ENCODE peak calls at places on chromosomes 4 and X, in nine cellular contexts. C, E, K, J, X, S, Y, F and Q are unnamed samples.

GRCh38 chr4:142124874-142125273 is 488.5 kb downstream of the IL15 start:
- DNase-seq in E (no peak), K (no peak), Y (no peak), S (no peak), F (no peak), X (no peak), J (no peak), C (no peak), Q (no peak)

GRCh38 chr4:174040287-174040686 is 243.2 kb downstream of the FBXO8 start:
- DNase-seq in X (no peak), E (no peak), F (no peak), S (no peak), C (no peak), Y (no peak), J (no peak), K (no peak), Q (no peak)

GRCh38 chrX:49184294-49185061 is 1.7 kb downstream of the PRICKLE3 start:
- DNase-seq in E (peak; percentile 31), F (peak; percentile 97), K (peak; percentile 83), X (peak; percentile 92), S (no peak), C (peak; percentile 97), Y (peak; percentile 63), J (peak; percentile 89), Q (peak; percentile 91)

GRCh38 chr4:65999518-65999871 is 329.2 kb upstream of the EPHA5 start:
- DNase-seq in S (no peak), K (no peak), F (no peak), C (no peak), J (no peak), Y (no peak), X (no peak), E (peak; percentile 58), Q (no peak)

GRCh38 chr4:186760576-186760975 is 36.9 kb upstream of the FAT1 start:
- DNase-seq in Y (peak; percentile 83), X (no peak), S (no peak), C (no peak), K (peak; percentile 95), E (no peak), J (no peak), F (no peak), Q (no peak)

GRCh38 chr4:56219447-56219846 is 167.8 kb downstream of the AASDH start:
- DNase-seq in C (no peak), E (no peak), J (no peak), Y (no peak), X (no peak), S (no peak), F (no peak), K (no peak), Q (no peak)

GRCh38 chr4:93184093-93184492 is 644.5 kb upstream of the ATOH1 start:
- DNase-seq in Y (no peak), C (no peak), K (no peak), X (no peak), F (no peak), S (no peak), E (no peak), J (no peak), Q (no peak)

GRCh38 chrX:134173541-134174272 is 63.3 kb upstream of the CCDC160 start:
- DNase-seq in E (no peak), J (no peak), S (no peak), Y (no peak), X (no peak), F (no peak), C (peak; percentile 79), K (no peak), Q (peak; percentile 58)

GRCh38 chrX:101693476-101693875 is 33.8 kb upstream of the ARMCX2 start:
- DNase-seq in S (no peak), K (no peak), J (no peak), E (no peak), X (no peak), C (no peak), Y (no peak), F (no peak), Q (no peak)

GRCh38 chr4:41296995-41297394 is 40.3 kb downstream of the UCHL1 start:
- DNase-seq in C (no peak), J (no peak), Y (no peak), F (no peak), K (no peak), S (no peak), X (no peak), E (no peak), Q (no peak)

GRCh38 chr4:120694973-120695372 is 227.6 kb downstream of the PRDM5 start:
- DNase-seq in J (no peak), Y (peak; percentile 54), F (no peak), X (no peak), K (peak; percentile 82), C (no peak), S (no peak), E (peak; percentile 58), Q (no peak)

GRCh38 chr4:5168891-5169290 is 117.6 kb downstream of the STK32B start:
- DNase-seq in Y (no peak), C (no peak), J (no peak), S (no peak), X (no peak), F (no peak), K (no peak), E (no peak), Q (no peak)

GRCh38 chr4:90393215-90393614 is 266.0 kb downstream of the CCSER1 start:
- DNase-seq in X (no peak), Y (no peak), S (no peak), F (no peak), E (no peak), K (no peak), J (no peak), C (no peak), Q (no peak)

GRCh38 chr4:184389978-184390518 is 84.3 kb downstream of the IRF2 start:
- DNase-seq in Y (no peak), S (no peak), C (peak; percentile 81), F (no peak), E (no peak), K (no peak), X (no peak), J (no peak), Q (peak; percentile 33)

GRCh38 chr4:16226816-16227461 is 668 bp upstream of the TAPT1 start:
- DNase-seq in Y (peak; percentile 19), K (no peak), E (peak; percentile 74), F (peak; percentile 82), S (peak; percentile 21), X (peak; percentile 85), J (peak; percentile 25), C (peak; percentile 71), Q (no peak)

GRCh38 chrX:140273921-140274320 is 230.9 kb downstream of the SOX3 start:
- DNase-seq in Y (no peak), X (no peak), S (no peak), E (no peak), F (no peak), J (no peak), K (no peak), C (no peak), Q (no peak)

DNA sequence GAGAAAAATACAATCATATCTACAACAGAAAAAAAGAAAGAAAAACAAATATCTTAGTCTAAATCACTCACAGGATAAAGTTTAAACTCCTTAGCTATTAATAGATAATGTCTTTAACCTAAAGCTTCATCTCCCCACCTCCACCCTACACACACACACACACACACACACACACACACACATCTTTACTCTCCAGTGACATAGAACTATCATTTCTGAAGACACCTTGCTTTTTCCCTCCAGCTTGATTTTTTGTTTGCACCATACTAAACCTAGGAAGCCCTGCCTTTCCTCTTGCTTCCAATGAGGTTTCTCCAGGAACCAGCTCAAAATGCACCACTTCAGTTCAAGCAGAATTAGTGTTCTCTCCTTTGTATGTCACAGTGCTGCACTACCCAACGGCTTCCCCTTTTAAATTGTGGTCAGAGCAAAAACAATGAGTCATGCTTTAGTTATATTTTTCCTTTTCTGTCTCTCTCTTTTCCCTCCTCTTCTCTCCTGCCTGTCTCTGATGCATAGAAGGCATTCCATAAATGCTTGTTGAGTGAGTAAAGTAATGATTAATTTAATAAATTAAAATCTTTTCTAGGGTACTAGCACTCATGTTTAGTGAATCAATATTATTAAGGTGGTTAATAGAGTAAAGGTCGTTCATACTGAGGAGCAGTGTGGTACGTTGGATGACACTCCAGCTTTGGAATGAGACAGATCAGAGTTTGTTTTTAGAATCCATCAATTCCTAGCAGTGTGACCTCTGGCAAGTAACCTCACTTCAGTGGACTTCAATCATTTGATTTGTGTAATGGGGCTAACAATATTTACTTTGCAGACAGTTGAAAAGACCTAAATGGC is 5.9 kb downstream of the RTL3 start:
- DNase-seq in K (peak; percentile 85), Y (peak; percentile 90), S (no peak), X (no peak), C (no peak), F (no peak), E (peak; percentile 58), J (no peak), Q (no peak)
- H3K4me1 ChIP-seq in K (no peaks in the 10 kb centered on the region), Y (peaks cover 21% of the 10 kb centered on the region), S (peaks cover 18% of the 10 kb centered on the region), X (no peaks in the 10 kb centered on the region), C (no peaks in the 10 kb centered on the region), F (peaks cover 20% of the 10 kb centered on the region), E (peaks cover 32% of the 10 kb centered on the region), J (no peaks in the 10 kb centered on the region), Q (no peaks in the 10 kb centered on the region)

DNA sequence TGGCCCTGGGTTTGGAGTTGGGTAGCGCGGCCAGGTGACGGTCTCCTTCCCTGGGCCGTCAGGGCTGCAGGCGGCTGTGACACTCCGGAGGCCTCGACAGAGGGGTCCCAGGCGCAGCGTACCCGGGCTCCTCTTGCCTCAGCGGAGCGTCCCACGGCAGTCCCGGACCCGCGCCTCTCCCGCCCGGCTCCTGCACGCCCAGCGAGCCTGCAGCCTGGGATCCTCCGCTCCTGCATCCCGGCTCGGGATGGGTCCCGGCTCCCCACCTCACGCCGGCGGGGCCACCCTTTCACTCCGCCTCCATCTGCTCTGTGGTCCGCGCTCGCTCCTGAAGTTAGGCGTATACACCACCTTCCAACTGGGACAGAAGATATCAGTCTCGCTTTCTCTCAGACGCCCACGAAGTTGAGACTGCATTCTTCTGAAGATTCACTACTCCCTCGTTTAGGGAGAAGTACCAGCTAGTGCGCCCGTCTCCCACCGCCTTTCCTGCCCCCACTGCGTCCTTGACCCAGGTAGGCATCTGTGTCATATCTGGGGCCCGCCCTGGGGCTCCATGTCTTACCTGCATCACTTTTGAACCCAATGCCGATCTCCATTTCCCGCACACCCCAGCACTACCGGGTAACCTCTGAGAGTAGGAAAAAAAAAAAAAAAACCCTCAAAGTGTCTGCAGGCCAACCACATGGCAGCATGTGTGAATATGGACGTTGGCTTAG is 32.3 kb upstream of the KDR start:
- DNase-seq in F (no peak), C (peak; percentile 69), E (no peak), K (no peak), Y (no peak), S (no peak), X (peak; percentile 58), J (no peak), Q (no peak)
- H3K4me3 ChIP-seq in F (peak overlapping the region; percentile 4), C (peak overlapping the region; percentile 43), E (no peak overlapping the region), K (peak overlapping the region; percentile 32), Y (peak overlapping the region; percentile 43), S (no peak overlapping the region), X (no peak overlapping the region), J (no peak overlapping the region), Q (no peak overlapping the region)

DNA sequence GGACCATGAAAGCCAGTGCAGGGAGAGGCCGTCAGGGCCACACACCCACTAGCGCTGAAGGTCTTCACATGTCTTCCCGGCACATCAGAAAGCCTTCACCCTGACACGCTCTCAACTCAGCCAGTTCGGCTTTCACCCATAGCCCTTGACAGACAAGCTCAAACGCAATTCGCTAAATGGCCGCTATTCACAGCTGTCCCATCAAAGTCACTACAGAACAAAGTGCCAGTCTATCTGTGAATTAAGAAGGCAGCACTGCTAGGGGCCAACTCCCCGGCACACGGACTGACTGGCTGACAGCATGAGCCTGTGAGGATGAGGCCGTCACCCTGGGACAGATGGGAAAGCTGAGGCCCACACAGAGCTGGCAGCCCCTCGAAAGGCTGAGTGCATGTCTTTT is 45.7 kb downstream of the ACOX3 start:
- DNase-seq in F (no peak), J (no peak), S (no peak), E (no peak), C (no peak), X (no peak), Y (no peak), K (no peak), Q (no peak)
- H3K4me1 ChIP-seq in F (peaks cover 23% of the 10 kb centered on the region), J (no peaks in the 10 kb centered on the region), S (no peaks in the 10 kb centered on the region), E (peaks cover 51% of the 10 kb centered on the region), C (peaks cover 9% of the 10 kb centered on the region), X (no peaks in the 10 kb centered on the region), Y (peaks cover 35% of the 10 kb centered on the region), K (peaks cover 22% of the 10 kb centered on the region), Q (peaks cover 16% of the 10 kb centered on the region)

GRCh38 chrX:106752101-106752678 is 25.7 kb downstream of the RNF128 start:
- DNase-seq in X (no peak), J (no peak), C (peak; percentile 46), E (peak; percentile 1), Y (no peak), K (peak; percentile 7), S (no peak), F (no peak), Q (no peak)
- H3K4me3 ChIP-seq in X (no peak overlapping the region), J (no peak overlapping the region), C (no peak overlapping the region), E (no peak overlapping the region), Y (no peak overlapping the region), K (no peak overlapping the region), S (no peak overlapping the region), F (no peak overlapping the region), Q (no peak overlapping the region)